ENCODE peak calls at places on chromosomes 5 and 9, in eight cellular contexts. M is tibial nerve, O is left ventricle myocardium inferior, Z is NT2/D1, Q is transverse colon, K is GM23248, S is neuronal stem cell, B is adrenal gland. Y is an unnamed sample. For H3K36me3 and H3K4me1, the result is how much of the 10 kb centered on the place peaks cover.

GRCh38 chr9:116646661-116647514 is 40.2 kb upstream of the TRIM32 start:
- DNase-seq in M (no peak), O (no peak), Z (peak), Q (no peak), K (peak), S (peak), B (no peak), Y (no peak)

GRCh38 chr9:133613396-133613795 is 4.2 kb upstream of the FAM163B start:
- DNase-seq in M (no peak), O (peak), Z (no peak), Q (no peak), K (no peak), S (no peak), B (no peak), Y (no peak)

GRCh38 chr9:96219615-96220257 is 82.2 kb downstream of the HSD17B3 start:
- DNase-seq in M (no peak), O (peak), Z (no peak), Q (peak), K (peak), S (no peak), B (peak), Y (peak)

GRCh38 chr5:963673-964531 is 44.7 kb upstream of the NKD2 start:
- DNase-seq in M (no peak), O (peak), Z (no peak), Q (no peak), K (peak), S (no peak), B (peak), Y (no peak)

GRCh38 chr5:75509956-75510355 is 1.5 kb downstream of the CERT1 start:
- DNase-seq in M (no peak), O (no peak), Z (no peak), Q (no peak), K (peak), S (no peak), B (peak), Y (no peak)

GRCh38 chr5:133670336-133670735 is 58.0 kb upstream of the FSTL4 start:
- DNase-seq in M (no peak), O (no peak), Z (no peak), Q (no peak), K (no peak), S (no peak), B (no peak), Y (no peak)

GRCh38 chr9:134291961-134292871 is 34.0 kb upstream of the RXRA start:
- DNase-seq in M (no peak), O (peak), Z (no peak), Q (no peak), K (no peak), S (no peak), B (no peak), Y (no peak)

GRCh38 chr5:19270153-19270552 is 717.8 kb downstream of the CDH18 start:
- DNase-seq in M (no peak), O (no peak), Z (no peak), Q (peak), K (no peak), S (peak), B (no peak), Y (no peak)

GRCh38 chr9:113350338-113350672 is 964 bp downstream of the BSPRY start:
- DNase-seq in M (no peak), O (no peak), Z (no peak), Q (peak), K (no peak), S (no peak), B (no peak), Y (no peak)
- H3K4me3 ChIP-seq in M (peak), O (peak), Z (no peak), Q (peak), K (no peak), S (no peak), B (no peak), Y (no peak)

DNA sequence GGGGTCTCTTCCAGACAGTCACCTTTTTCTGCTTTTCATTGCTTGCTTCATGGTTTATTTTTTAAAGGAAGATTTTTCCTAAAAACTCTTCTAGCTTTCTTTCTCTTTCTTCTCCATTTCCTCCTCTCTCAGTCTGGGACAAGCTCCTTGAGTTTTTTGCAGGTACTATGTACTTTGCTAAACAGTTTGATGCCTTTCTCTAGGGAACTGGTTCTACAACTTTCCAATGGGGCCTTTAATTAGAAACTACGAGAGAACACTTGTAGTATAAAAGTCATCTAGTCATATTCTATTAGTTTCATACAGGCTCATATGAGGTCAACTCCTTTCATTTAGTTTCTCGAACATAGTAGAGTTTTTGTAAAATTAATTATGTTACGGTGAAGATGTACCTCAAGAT is 189.6 kb downstream of the DOCK8 start:
- DNase-seq in M (no peak), O (no peak), Z (no peak), Q (no peak), K (no peak), S (no peak), B (no peak), Y (no peak)
- H3K36me3 ChIP-seq in M (under half), O (under half), Z (under half), Q (under half), K (under half), S (under half), B (under half), Y (half or more)

DNA sequence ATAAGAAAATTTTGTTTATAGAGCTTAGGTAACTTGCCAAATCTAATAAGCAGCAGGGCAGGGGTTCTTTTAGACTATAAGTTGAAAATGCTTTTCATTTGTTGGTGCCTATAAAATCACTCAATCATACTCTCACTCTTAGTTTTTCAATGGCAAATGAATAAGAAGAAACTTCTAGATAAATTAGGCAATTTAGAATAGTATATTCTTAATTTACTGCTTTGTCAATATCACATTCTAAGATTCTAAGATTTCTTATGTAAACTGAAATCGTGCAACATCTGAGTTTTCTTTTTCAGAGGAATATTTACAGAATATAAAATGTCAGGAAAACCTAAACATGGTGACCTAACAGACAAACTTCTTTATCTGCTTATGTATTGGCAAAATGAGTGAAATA is 849.0 kb downstream of the DTWD2 start:
- DNase-seq in M (no peak), O (no peak), Z (no peak), Q (no peak), K (no peak), S (no peak), B (no peak), Y (no peak)
- H3K4me1 ChIP-seq in M (under half), O (under half), Z (under half), Q (under half), K (under half), S (under half), B (under half), Y (under half)

GRCh38 chr5:163565931-163566608 is 60.7 kb downstream of the MAT2B start:
- DNase-seq in M (no peak), O (no peak), Z (peak), Q (peak), K (peak), S (no peak), B (peak), Y (peak)
- H3K4me3 ChIP-seq in M (peak), O (peak), Z (peak), Q (peak), K (peak), S (peak), B (no peak), Y (peak)

Y was measured in CD8-positive, alpha-beta memory T cell.